ENCODE peak calls at places on chromosomes 2 and 18, in ten cellular contexts. One of them, this sample, is unnamed.

GRCh38 chr18:37409870-37410269 is 155.7 kb downstream of the CELF4 start:
- DNase-seq in cardiac muscle cell: peak
- DNase-seq in prostate gland: no peak
- DNase-seq in H9: peak
- DNase-seq in IMR-90: no peak
- DNase-seq in kidney: no peak
- DNase-seq in uterus: no peak
- DNase-seq in iPS DF 6.9: no peak
- DNase-seq in foreskin keratinocyte: no peak
- DNase-seq in A673: no peak
- DNase-seq in this sample: no peak

GRCh38 chr2:143685439-143686078 is 556.3 kb downstream of the ARHGAP15 start:
- DNase-seq in iPS DF 6.9: no peak
- DNase-seq in prostate gland: no peak
- DNase-seq in uterus: no peak
- DNase-seq in IMR-90: no peak
- DNase-seq in A673: no peak
- DNase-seq in H9: no peak
- DNase-seq in foreskin keratinocyte: no peak
- DNase-seq in kidney: no peak
- DNase-seq in cardiac muscle cell: no peak
- DNase-seq in this sample: no peak

GRCh38 chr2:1854747-1855146 is 110.4 kb upstream of the PXDN start:
- DNase-seq in uterus: no peak
- DNase-seq in foreskin keratinocyte: no peak
- DNase-seq in IMR-90: peak
- DNase-seq in kidney: no peak
- DNase-seq in cardiac muscle cell: peak
- DNase-seq in iPS DF 6.9: peak
- DNase-seq in prostate gland: no peak
- DNase-seq in H9: peak
- DNase-seq in A673: peak
- DNase-seq in this sample: no peak

GRCh38 chr18:48948112-48949050 is 2.4 kb downstream of the SMAD7 start:
- DNase-seq in foreskin keratinocyte: no peak
- DNase-seq in prostate gland: peak
- DNase-seq in uterus: no peak
- DNase-seq in IMR-90: peak
- DNase-seq in iPS DF 6.9: no peak
- DNase-seq in H9: peak
- DNase-seq in A673: peak
- DNase-seq in cardiac muscle cell: peak
- DNase-seq in kidney: peak
- DNase-seq in this sample: peak

GRCh38 chr2:191167766-191168165 is 17.0 kb upstream of the STAT4 start:
- DNase-seq in IMR-90: peak
- DNase-seq in H9: no peak
- DNase-seq in A673: peak
- DNase-seq in cardiac muscle cell: no peak
- DNase-seq in foreskin keratinocyte: no peak
- DNase-seq in prostate gland: no peak
- DNase-seq in kidney: no peak
- DNase-seq in uterus: peak
- DNase-seq in iPS DF 6.9: no peak
- DNase-seq in this sample: peak

GRCh38 chr18:77635441-77635840 is 385.8 kb downstream of the GALR1 start:
- DNase-seq in kidney: no peak
- DNase-seq in cardiac muscle cell: no peak
- DNase-seq in H9: no peak
- DNase-seq in prostate gland: no peak
- DNase-seq in IMR-90: no peak
- DNase-seq in iPS DF 6.9: no peak
- DNase-seq in foreskin keratinocyte: no peak
- DNase-seq in A673: no peak
- DNase-seq in uterus: peak
- DNase-seq in this sample: no peak

GRCh38 chr2:30631051-30631671 is 176.1 kb downstream of the CAPN13 start:
- DNase-seq in A673: no peak
- DNase-seq in prostate gland: no peak
- DNase-seq in kidney: no peak
- DNase-seq in IMR-90: peak
- DNase-seq in foreskin keratinocyte: no peak
- DNase-seq in iPS DF 6.9: no peak
- DNase-seq in cardiac muscle cell: no peak
- DNase-seq in H9: no peak
- DNase-seq in uterus: no peak
- DNase-seq in this sample: no peak

GRCh38 chr2:97751752-97752151 is 38.4 kb downstream of the ZAP70 start:
- DNase-seq in prostate gland: no peak
- DNase-seq in uterus: no peak
- DNase-seq in cardiac muscle cell: peak
- DNase-seq in iPS DF 6.9: no peak
- DNase-seq in foreskin keratinocyte: no peak
- DNase-seq in A673: peak
- DNase-seq in IMR-90: peak
- DNase-seq in kidney: no peak
- DNase-seq in H9: no peak
- DNase-seq in this sample: no peak

GRCh38 chr2:172849519-172850217 is 114.0 kb downstream of the RAPGEF4 start:
- DNase-seq in kidney: no peak
- DNase-seq in uterus: no peak
- DNase-seq in H9: no peak
- DNase-seq in IMR-90: no peak
- DNase-seq in cardiac muscle cell: no peak
- DNase-seq in A673: no peak
- DNase-seq in prostate gland: no peak
- DNase-seq in iPS DF 6.9: no peak
- DNase-seq in foreskin keratinocyte: no peak
- DNase-seq in this sample: no peak

GRCh38 chr2:210261996-210262510 is 36.8 kb upstream of the ACADL start:
- DNase-seq in A673: no peak
- DNase-seq in iPS DF 6.9: no peak
- DNase-seq in cardiac muscle cell: no peak
- DNase-seq in H9: no peak
- DNase-seq in foreskin keratinocyte: no peak
- DNase-seq in kidney: no peak
- DNase-seq in IMR-90: no peak
- DNase-seq in uterus: no peak
- DNase-seq in prostate gland: no peak
- DNase-seq in this sample: no peak

DNA sequence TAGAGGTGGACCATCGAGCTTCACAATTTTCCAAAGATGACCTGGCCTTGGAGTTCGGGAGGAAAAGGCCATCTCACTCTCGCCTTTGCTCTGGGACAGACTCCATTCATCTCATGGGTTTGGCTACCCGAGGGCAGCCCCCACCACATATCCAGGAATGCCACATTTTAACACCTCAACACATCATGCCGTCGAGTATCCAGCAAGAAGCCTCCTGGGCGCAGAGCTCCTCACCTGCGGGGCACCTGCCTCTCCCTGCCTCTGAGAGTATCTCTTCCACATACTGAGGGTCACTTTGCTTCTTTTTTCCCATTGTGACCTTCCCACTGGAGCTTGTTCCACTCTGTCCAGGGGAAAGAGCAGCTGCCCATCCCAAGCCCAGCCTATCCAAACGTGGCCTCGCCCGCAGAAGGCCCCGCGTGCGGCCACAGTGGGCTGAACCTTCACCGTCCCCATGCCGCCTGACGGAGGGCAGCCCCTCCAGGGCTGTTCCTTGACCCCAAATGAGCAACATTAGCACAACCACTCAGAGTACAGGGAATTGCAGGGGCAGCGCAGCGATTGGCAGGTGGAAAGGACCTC is 5.5 kb upstream of the LIMS2 start:
- DNase-seq in H9: peak
- DNase-seq in IMR-90: no peak
- DNase-seq in foreskin keratinocyte: no peak
- DNase-seq in kidney: no peak
- DNase-seq in A673: no peak
- DNase-seq in uterus: no peak
- DNase-seq in prostate gland: no peak
- DNase-seq in cardiac muscle cell: no peak
- DNase-seq in iPS DF 6.9: no peak
- DNase-seq in this sample: no peak
- H3K27ac ChIP-seq in H9: no peak
- H3K27ac ChIP-seq in IMR-90: no peak
- H3K27ac ChIP-seq in foreskin keratinocyte: no peak
- H3K27ac ChIP-seq in kidney: no peak
- H3K27ac ChIP-seq in A673: no peak
- H3K27ac ChIP-seq in uterus: peak
- H3K27ac ChIP-seq in prostate gland: no peak
- H3K27ac ChIP-seq in cardiac muscle cell: no peak
- H3K27ac ChIP-seq in iPS DF 6.9: no peak
- H3K27ac ChIP-seq in this sample: no peak

GRCh38 chr2:195486987-195487644 is 169.9 kb upstream of the SLC39A10 start:
- DNase-seq in IMR-90: peak
- DNase-seq in iPS DF 6.9: no peak
- DNase-seq in cardiac muscle cell: peak
- DNase-seq in uterus: no peak
- DNase-seq in kidney: no peak
- DNase-seq in prostate gland: no peak
- DNase-seq in H9: no peak
- DNase-seq in foreskin keratinocyte: peak
- DNase-seq in A673: peak
- DNase-seq in this sample: no peak
- H3K27ac ChIP-seq in IMR-90: no peak
- H3K27ac ChIP-seq in iPS DF 6.9: no peak
- H3K27ac ChIP-seq in cardiac muscle cell: peak
- H3K27ac ChIP-seq in uterus: no peak
- H3K27ac ChIP-seq in kidney: no peak
- H3K27ac ChIP-seq in prostate gland: no peak
- H3K27ac ChIP-seq in H9: no peak
- H3K27ac ChIP-seq in foreskin keratinocyte: no peak
- H3K27ac ChIP-seq in A673: peak
- H3K27ac ChIP-seq in this sample: no peak

GRCh38 chr2:12949406-12949805 is 232.7 kb downstream of the TRIB2 start:
- DNase-seq in iPS DF 6.9: no peak
- DNase-seq in IMR-90: no peak
- DNase-seq in H9: no peak
- DNase-seq in cardiac muscle cell: no peak
- DNase-seq in prostate gland: no peak
- DNase-seq in kidney: no peak
- DNase-seq in uterus: no peak
- DNase-seq in A673: no peak
- DNase-seq in foreskin keratinocyte: no peak
- DNase-seq in this sample: no peak

GRCh38 chr2:12950174-12950573 is 233.4 kb downstream of the TRIB2 start:
- DNase-seq in foreskin keratinocyte: no peak
- DNase-seq in iPS DF 6.9: no peak
- DNase-seq in IMR-90: no peak
- DNase-seq in cardiac muscle cell: no peak
- DNase-seq in prostate gland: no peak
- DNase-seq in kidney: no peak
- DNase-seq in uterus: no peak
- DNase-seq in H9: no peak
- DNase-seq in A673: no peak
- DNase-seq in this sample: no peak

GRCh38 chr2:12948963-12949353 is 232.2 kb downstream of the TRIB2 start:
- DNase-seq in kidney: no peak
- DNase-seq in A673: no peak
- DNase-seq in IMR-90: no peak
- DNase-seq in prostate gland: no peak
- DNase-seq in cardiac muscle cell: no peak
- DNase-seq in H9: no peak
- DNase-seq in iPS DF 6.9: no peak
- DNase-seq in uterus: no peak
- DNase-seq in foreskin keratinocyte: no peak
- DNase-seq in this sample: no peak

GRCh38 chr2:12950957-12951656 is 234.4 kb downstream of the TRIB2 start:
- DNase-seq in foreskin keratinocyte: peak
- DNase-seq in H9: no peak
- DNase-seq in cardiac muscle cell: no peak
- DNase-seq in A673: peak
- DNase-seq in prostate gland: no peak
- DNase-seq in kidney: no peak
- DNase-seq in iPS DF 6.9: no peak
- DNase-seq in IMR-90: peak
- DNase-seq in uterus: no peak
- DNase-seq in this sample: no peak

DNA sequence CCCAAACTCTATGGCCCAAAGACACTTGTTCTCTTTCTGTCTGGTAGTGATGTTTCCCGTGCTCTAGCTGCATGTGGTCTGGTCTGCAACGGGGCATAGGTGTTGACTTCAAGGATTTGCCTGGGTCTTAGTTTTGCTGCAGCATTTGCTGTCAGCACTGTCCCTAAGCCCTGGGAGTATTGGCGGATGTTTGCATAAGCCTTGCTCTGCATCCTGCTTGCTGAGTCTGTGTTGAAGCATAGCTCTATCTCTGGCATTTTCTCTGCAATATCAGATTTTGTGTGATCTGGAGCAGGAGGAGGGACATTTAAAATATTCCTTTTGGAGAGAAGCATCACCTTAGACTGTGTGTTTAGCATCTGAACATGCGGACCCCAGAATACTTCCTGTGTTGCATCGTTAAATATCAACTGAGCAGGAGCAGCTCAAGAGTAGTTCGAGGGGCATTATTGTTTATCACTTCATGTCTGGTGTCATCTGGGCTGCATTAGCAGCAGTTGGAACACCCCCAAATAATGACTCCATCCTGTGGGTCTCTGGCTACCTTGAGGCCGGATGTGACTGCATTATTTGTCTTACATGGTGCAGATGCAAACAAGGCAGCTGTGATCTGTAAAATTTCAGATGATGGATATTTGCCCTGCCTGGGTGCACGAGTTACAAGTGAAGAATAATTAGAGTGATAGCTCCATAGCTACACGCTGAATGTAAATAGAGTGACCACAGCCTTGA is 231.7 kb downstream of the TRIB2 start:
- DNase-seq in cardiac muscle cell: no peak
- DNase-seq in uterus: no peak
- DNase-seq in prostate gland: no peak
- DNase-seq in kidney: no peak
- DNase-seq in A673: no peak
- DNase-seq in IMR-90: peak
- DNase-seq in H9: no peak
- DNase-seq in foreskin keratinocyte: no peak
- DNase-seq in iPS DF 6.9: no peak
- DNase-seq in this sample: no peak
- H3K27ac ChIP-seq in cardiac muscle cell: no peak
- H3K27ac ChIP-seq in uterus: no peak
- H3K27ac ChIP-seq in prostate gland: no peak
- H3K27ac ChIP-seq in kidney: no peak
- H3K27ac ChIP-seq in A673: no peak
- H3K27ac ChIP-seq in IMR-90: no peak
- H3K27ac ChIP-seq in H9: no peak
- H3K27ac ChIP-seq in foreskin keratinocyte: no peak
- H3K27ac ChIP-seq in iPS DF 6.9: no peak
- H3K27ac ChIP-seq in this sample: no peak

DNA sequence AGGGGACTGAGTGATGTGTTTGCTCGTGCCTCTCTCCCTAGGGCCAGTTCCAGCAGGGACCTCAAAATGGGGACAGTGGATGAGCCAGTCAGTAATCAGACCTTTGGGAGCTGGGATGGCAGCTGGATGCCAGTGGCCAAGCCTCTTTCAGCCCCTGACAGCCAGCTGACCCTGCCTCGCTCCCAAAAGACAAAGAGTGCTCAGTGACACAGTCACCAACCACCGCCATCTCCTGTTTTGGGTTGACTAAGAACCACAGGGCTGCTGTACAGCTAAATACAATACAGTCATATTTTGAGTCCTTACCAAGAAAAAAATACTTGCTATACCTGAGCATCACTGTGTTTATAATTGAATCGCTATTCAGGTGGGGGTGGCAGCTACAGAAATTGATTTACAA is 75.7 kb downstream of the POU3F3 start:
- DNase-seq in prostate gland: no peak
- DNase-seq in uterus: no peak
- DNase-seq in H9: no peak
- DNase-seq in IMR-90: no peak
- DNase-seq in A673: no peak
- DNase-seq in kidney: no peak
- DNase-seq in iPS DF 6.9: no peak
- DNase-seq in cardiac muscle cell: no peak
- DNase-seq in foreskin keratinocyte: no peak
- DNase-seq in this sample: no peak
- H3K27ac ChIP-seq in prostate gland: no peak
- H3K27ac ChIP-seq in uterus: no peak
- H3K27ac ChIP-seq in H9: no peak
- H3K27ac ChIP-seq in IMR-90: no peak
- H3K27ac ChIP-seq in A673: no peak
- H3K27ac ChIP-seq in kidney: no peak
- H3K27ac ChIP-seq in iPS DF 6.9: no peak
- H3K27ac ChIP-seq in cardiac muscle cell: no peak
- H3K27ac ChIP-seq in foreskin keratinocyte: no peak
- H3K27ac ChIP-seq in this sample: no peak